ENCODE peak calls at places on chromosome 17, in eight cellular contexts. One of them, this sample, is unnamed.

GRCh38 chr17:28716740-28717577 is 709 bp downstream of the RAB34 start:
- DNase-seq in adrenal gland: peak; percentile 57
- DNase-seq in dorsolateral prefrontal cortex: no peak
- DNase-seq in HFFc6: no peak
- DNase-seq in Calu3: no peak
- DNase-seq in ovary: peak; percentile 75
- DNase-seq in neural crest cell: peak; percentile 32
- DNase-seq in glutamatergic neuron: peak; percentile 50
- DNase-seq in this sample: peak; percentile 58

GRCh38 chr17:48522990-48523389 is 7.8 kb downstream of the HOXB1 start:
- DNase-seq in ovary: no peak
- DNase-seq in HFFc6: no peak
- DNase-seq in glutamatergic neuron: no peak
- DNase-seq in dorsolateral prefrontal cortex: no peak
- DNase-seq in Calu3: no peak
- DNase-seq in neural crest cell: no peak
- DNase-seq in adrenal gland: no peak
- DNase-seq in this sample: no peak

GRCh38 chr17:46929413-46929812 is 6.5 kb downstream of the GOSR2 start:
- DNase-seq in glutamatergic neuron: peak; percentile 43
- DNase-seq in HFFc6: peak; percentile 94
- DNase-seq in ovary: no peak
- DNase-seq in Calu3: no peak
- DNase-seq in adrenal gland: no peak
- DNase-seq in dorsolateral prefrontal cortex: no peak
- DNase-seq in neural crest cell: no peak
- DNase-seq in this sample: no peak

GRCh38 chr17:44199553-44200477 is at the start of gene ATXN7L3:
- DNase-seq in ovary: peak; percentile 99
- DNase-seq in dorsolateral prefrontal cortex: peak; percentile 96
- DNase-seq in glutamatergic neuron: peak; percentile 100
- DNase-seq in HFFc6: peak; percentile 96
- DNase-seq in neural crest cell: peak; percentile 93
- DNase-seq in Calu3: peak; percentile 100
- DNase-seq in adrenal gland: peak; percentile 99
- DNase-seq in this sample: peak; percentile 100

GRCh38 chr17:45132302-45132568 is at the start of gene PLCD3:
- DNase-seq in Calu3: no peak
- DNase-seq in HFFc6: no peak
- DNase-seq in ovary: no peak
- DNase-seq in neural crest cell: no peak
- DNase-seq in dorsolateral prefrontal cortex: no peak
- DNase-seq in adrenal gland: no peak
- DNase-seq in glutamatergic neuron: no peak
- DNase-seq in this sample: peak; percentile 86

GRCh38 chr17:37110816-37111215 is 162.1 kb downstream of the AATF start:
- DNase-seq in glutamatergic neuron: no peak
- DNase-seq in ovary: no peak
- DNase-seq in HFFc6: no peak
- DNase-seq in neural crest cell: no peak
- DNase-seq in dorsolateral prefrontal cortex: no peak
- DNase-seq in adrenal gland: no peak
- DNase-seq in Calu3: no peak
- DNase-seq in this sample: no peak

GRCh38 chr17:1896243-1897163 is 66.7 kb downstream of the RPA1 start:
- DNase-seq in Calu3: no peak
- DNase-seq in glutamatergic neuron: no peak
- DNase-seq in dorsolateral prefrontal cortex: no peak
- DNase-seq in neural crest cell: no peak
- DNase-seq in adrenal gland: no peak
- DNase-seq in HFFc6: no peak
- DNase-seq in ovary: peak; percentile 9
- DNase-seq in this sample: no peak

GRCh38 chr17:68346448-68346847 is 55.2 kb downstream of the ARSG start:
- DNase-seq in Calu3: no peak
- DNase-seq in adrenal gland: peak; percentile 24
- DNase-seq in neural crest cell: no peak
- DNase-seq in glutamatergic neuron: no peak
- DNase-seq in HFFc6: no peak
- DNase-seq in dorsolateral prefrontal cortex: no peak
- DNase-seq in ovary: no peak
- DNase-seq in this sample: no peak

GRCh38 chr17:4872786-4873185 is 26.6 kb upstream of the C17orf107 start:
- DNase-seq in neural crest cell: no peak
- DNase-seq in adrenal gland: peak; percentile 51
- DNase-seq in dorsolateral prefrontal cortex: no peak
- DNase-seq in Calu3: no peak
- DNase-seq in ovary: no peak
- DNase-seq in glutamatergic neuron: no peak
- DNase-seq in HFFc6: no peak
- DNase-seq in this sample: no peak

GRCh38 chr17:28746611-28747045 is 2.8 kb downstream of the TRAF4 start:
- DNase-seq in adrenal gland: peak; percentile 69
- DNase-seq in glutamatergic neuron: peak; percentile 82
- DNase-seq in neural crest cell: no peak
- DNase-seq in ovary: peak; percentile 54
- DNase-seq in dorsolateral prefrontal cortex: peak; percentile 78
- DNase-seq in Calu3: peak; percentile 92
- DNase-seq in HFFc6: no peak
- DNase-seq in this sample: no peak

GRCh38 chr17:40068917-40069750 is 6.4 kb downstream of the THRA start:
- DNase-seq in neural crest cell: peak; percentile 53
- DNase-seq in adrenal gland: peak; percentile 94
- DNase-seq in HFFc6: peak; percentile 76
- DNase-seq in dorsolateral prefrontal cortex: peak; percentile 95
- DNase-seq in ovary: peak; percentile 96
- DNase-seq in Calu3: peak; percentile 71
- DNase-seq in glutamatergic neuron: peak; percentile 58
- DNase-seq in this sample: no peak

GRCh38 chr17:62140376-62140775 is 75.3 kb upstream of the MED13 start:
- DNase-seq in HFFc6: no peak
- DNase-seq in Calu3: no peak
- DNase-seq in ovary: no peak
- DNase-seq in dorsolateral prefrontal cortex: no peak
- DNase-seq in glutamatergic neuron: no peak
- DNase-seq in adrenal gland: no peak
- DNase-seq in neural crest cell: no peak
- DNase-seq in this sample: no peak

GRCh38 chr17:11898526-11899235 is 98.6 kb downstream of the ZNF18 start:
- DNase-seq in glutamatergic neuron: no peak
- DNase-seq in neural crest cell: no peak
- DNase-seq in Calu3: no peak
- DNase-seq in dorsolateral prefrontal cortex: no peak
- DNase-seq in ovary: no peak
- DNase-seq in adrenal gland: no peak
- DNase-seq in HFFc6: no peak
- DNase-seq in this sample: no peak

GRCh38 chr17:50908140-50908859 is 42.1 kb upstream of the TOB1 start:
- DNase-seq in ovary: no peak
- DNase-seq in glutamatergic neuron: no peak
- DNase-seq in dorsolateral prefrontal cortex: no peak
- DNase-seq in adrenal gland: no peak
- DNase-seq in neural crest cell: no peak
- DNase-seq in Calu3: no peak
- DNase-seq in HFFc6: no peak
- DNase-seq in this sample: no peak

GRCh38 chr17:77214743-77215142 is 74.0 kb downstream of the SEC14L1 start:
- DNase-seq in neural crest cell: peak; percentile 26
- DNase-seq in HFFc6: peak; percentile 32
- DNase-seq in Calu3: peak; percentile 58
- DNase-seq in dorsolateral prefrontal cortex: peak; percentile 68
- DNase-seq in ovary: no peak
- DNase-seq in adrenal gland: no peak
- DNase-seq in glutamatergic neuron: peak; percentile 42
- DNase-seq in this sample: peak; percentile 40

GRCh38 chr17:42531455-42532354 is 4.3 kb upstream of the NAGLU start:
- DNase-seq in HFFc6: peak; percentile 37
- DNase-seq in glutamatergic neuron: peak; percentile 74
- DNase-seq in Calu3: peak; percentile 83
- DNase-seq in ovary: peak; percentile 71
- DNase-seq in adrenal gland: no peak
- DNase-seq in dorsolateral prefrontal cortex: peak; percentile 61
- DNase-seq in neural crest cell: peak; percentile 47
- DNase-seq in this sample: peak; percentile 75

GRCh38 chr17:11853321-11854151 is 143.7 kb downstream of the ZNF18 start:
- DNase-seq in ovary: no peak
- DNase-seq in HFFc6: no peak
- DNase-seq in neural crest cell: peak; percentile 18
- DNase-seq in glutamatergic neuron: no peak
- DNase-seq in adrenal gland: no peak
- DNase-seq in dorsolateral prefrontal cortex: peak; percentile 51
- DNase-seq in Calu3: no peak
- DNase-seq in this sample: no peak

GRCh38 chr17:32520737-32521399 is 34.1 kb downstream of the CDK5R1 start:
- DNase-seq in neural crest cell: no peak
- DNase-seq in adrenal gland: no peak
- DNase-seq in HFFc6: no peak
- DNase-seq in Calu3: no peak
- DNase-seq in glutamatergic neuron: no peak
- DNase-seq in dorsolateral prefrontal cortex: no peak
- DNase-seq in ovary: no peak
- DNase-seq in this sample: no peak

DNA sequence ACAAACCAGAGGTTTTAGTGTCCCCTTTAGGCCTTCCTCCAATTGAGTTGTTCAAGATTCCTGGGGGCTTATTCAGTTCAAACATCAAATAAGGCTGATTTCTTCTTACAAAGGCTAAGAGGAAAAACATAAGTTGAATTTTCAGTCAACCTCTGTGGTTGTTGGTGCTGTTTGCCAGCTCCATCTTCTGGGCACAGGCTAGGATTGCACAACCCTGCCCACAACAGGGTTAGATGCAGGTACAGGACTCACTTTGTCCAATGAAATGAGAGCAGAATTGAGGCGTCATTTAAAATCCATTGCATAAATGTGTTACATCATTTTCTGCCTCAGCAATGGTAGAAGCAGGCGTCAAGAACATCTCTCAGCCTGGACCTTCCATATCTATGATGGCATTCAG is 173.3 kb downstream of the PMP22 start:
- DNase-seq in HFFc6: no peak
- DNase-seq in adrenal gland: no peak
- DNase-seq in neural crest cell: no peak
- DNase-seq in dorsolateral prefrontal cortex: no peak
- DNase-seq in ovary: no peak
- DNase-seq in glutamatergic neuron: no peak
- DNase-seq in Calu3: peak; percentile 0
- DNase-seq in this sample: no peak
- TF ChIP-seq CTCF in HFFc6: peak; percentile 36
- TF ChIP-seq CTCF in adrenal gland: no peak
- TF ChIP-seq CTCF in neural crest cell: peak; percentile 43
- TF ChIP-seq CTCF in dorsolateral prefrontal cortex: no peak
- TF ChIP-seq CTCF in ovary: no peak
- TF ChIP-seq CTCF in glutamatergic neuron: no peak
- TF ChIP-seq CTCF in Calu3: no peak
- TF ChIP-seq CTCF in this sample: no peak

GRCh38 chr17:64494121-64494520 is 2.7 kb downstream of the POLG2 start:
- DNase-seq in dorsolateral prefrontal cortex: no peak
- DNase-seq in neural crest cell: no peak
- DNase-seq in HFFc6: no peak
- DNase-seq in Calu3: no peak
- DNase-seq in glutamatergic neuron: no peak
- DNase-seq in ovary: no peak
- DNase-seq in adrenal gland: no peak
- DNase-seq in this sample: no peak

GRCh38 chr17:64496786-64497564 is at the start of gene POLG2:
- DNase-seq in glutamatergic neuron: peak; percentile 98
- DNase-seq in Calu3: peak; percentile 90
- DNase-seq in dorsolateral prefrontal cortex: peak; percentile 92
- DNase-seq in HFFc6: peak; percentile 84
- DNase-seq in neural crest cell: peak; percentile 89
- DNase-seq in adrenal gland: peak; percentile 94
- DNase-seq in ovary: peak; percentile 94
- DNase-seq in this sample: peak; percentile 96

GRCh38 chr17:64497565-64498035 is 746 bp upstream of the POLG2 start:
- DNase-seq in neural crest cell: no peak
- DNase-seq in HFFc6: no peak
- DNase-seq in ovary: no peak
- DNase-seq in glutamatergic neuron: no peak
- DNase-seq in Calu3: no peak
- DNase-seq in adrenal gland: no peak
- DNase-seq in dorsolateral prefrontal cortex: no peak
- DNase-seq in this sample: no peak

GRCh38 chr17:64498308-64499203 is 1.7 kb upstream of the POLG2 start:
- DNase-seq in Calu3: no peak
- DNase-seq in ovary: no peak
- DNase-seq in dorsolateral prefrontal cortex: no peak
- DNase-seq in adrenal gland: no peak
- DNase-seq in HFFc6: peak; percentile 46
- DNase-seq in glutamatergic neuron: no peak
- DNase-seq in neural crest cell: no peak
- DNase-seq in this sample: no peak

GRCh38 chr17:64496348-64496785 is 487 bp downstream of the POLG2 start:
- DNase-seq in glutamatergic neuron: no peak
- DNase-seq in dorsolateral prefrontal cortex: no peak
- DNase-seq in HFFc6: no peak
- DNase-seq in ovary: no peak
- DNase-seq in Calu3: no peak
- DNase-seq in neural crest cell: no peak
- DNase-seq in adrenal gland: no peak
- DNase-seq in this sample: no peak
- TF ChIP-seq CTCF in glutamatergic neuron: no peak
- TF ChIP-seq CTCF in dorsolateral prefrontal cortex: no peak
- TF ChIP-seq CTCF in HFFc6: no peak
- TF ChIP-seq CTCF in ovary: no peak
- TF ChIP-seq CTCF in Calu3: no peak
- TF ChIP-seq CTCF in neural crest cell: no peak
- TF ChIP-seq CTCF in adrenal gland: no peak
- TF ChIP-seq CTCF in this sample: no peak

DNA sequence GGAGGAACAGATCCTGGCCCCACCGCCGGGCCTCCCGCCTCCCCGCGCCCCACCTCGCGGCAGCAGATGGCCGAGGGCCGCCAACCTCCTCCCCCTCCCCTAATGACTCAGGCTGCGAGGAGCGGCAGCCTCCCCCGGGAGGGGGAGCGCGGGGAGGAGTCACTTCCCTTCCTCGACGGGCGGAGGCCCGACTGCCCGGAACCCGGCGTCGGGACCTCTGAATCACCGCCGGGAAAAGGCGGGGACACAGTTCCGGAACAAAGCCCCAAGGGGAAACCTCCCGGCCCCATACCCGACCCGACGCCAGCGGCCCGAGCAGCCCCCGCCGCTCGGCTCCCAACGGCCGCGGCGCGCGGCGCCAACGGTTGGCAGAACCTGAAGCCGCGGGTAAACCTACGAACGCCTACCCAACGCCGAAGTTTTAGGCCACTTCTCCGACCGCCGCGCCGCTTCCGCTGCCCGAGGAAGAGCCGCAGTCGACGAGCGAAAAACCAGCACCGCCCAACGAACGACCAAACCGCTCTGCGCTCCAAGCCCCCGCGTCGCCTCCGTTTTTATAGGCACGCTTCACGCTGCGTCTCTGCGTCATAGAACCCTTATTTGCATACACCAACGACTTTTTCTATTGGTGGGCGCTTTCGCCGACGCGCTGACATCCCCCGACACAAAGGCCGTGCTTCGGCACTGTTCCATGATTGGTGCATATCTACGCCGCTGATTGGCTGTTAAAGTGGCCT is 5.2 kb upstream of the UNK start:
- DNase-seq in glutamatergic neuron: peak; percentile 86
- DNase-seq in ovary: peak; percentile 97
- DNase-seq in adrenal gland: peak; percentile 98
- DNase-seq in Calu3: peak; percentile 93
- DNase-seq in dorsolateral prefrontal cortex: peak; percentile 99
- DNase-seq in neural crest cell: peak; percentile 89
- DNase-seq in HFFc6: peak; percentile 100
- DNase-seq in this sample: peak; percentile 91
- TF ChIP-seq CTCF in glutamatergic neuron: no peak
- TF ChIP-seq CTCF in ovary: no peak
- TF ChIP-seq CTCF in adrenal gland: no peak
- TF ChIP-seq CTCF in Calu3: peak; percentile 2
- TF ChIP-seq CTCF in dorsolateral prefrontal cortex: peak; percentile 5
- TF ChIP-seq CTCF in neural crest cell: peak; percentile 43
- TF ChIP-seq CTCF in HFFc6: peak; percentile 58
- TF ChIP-seq CTCF in this sample: no peak

GRCh38 chr17:3692346-3692745 is 3.6 kb downstream of the P2RX5 start:
- DNase-seq in glutamatergic neuron: no peak
- DNase-seq in ovary: no peak
- DNase-seq in dorsolateral prefrontal cortex: no peak
- DNase-seq in Calu3: no peak
- DNase-seq in neural crest cell: no peak
- DNase-seq in HFFc6: no peak
- DNase-seq in adrenal gland: no peak
- DNase-seq in this sample: no peak
- TF ChIP-seq CTCF in glutamatergic neuron: no peak
- TF ChIP-seq CTCF in ovary: no peak
- TF ChIP-seq CTCF in dorsolateral prefrontal cortex: no peak
- TF ChIP-seq CTCF in Calu3: no peak
- TF ChIP-seq CTCF in neural crest cell: no peak
- TF ChIP-seq CTCF in HFFc6: peak; percentile 41
- TF ChIP-seq CTCF in adrenal gland: no peak
- TF ChIP-seq CTCF in this sample: no peak

This sample was measured in nephron progenitor cell.